ENCODE peak calls at places on chromosomes 3 and 15, in ten cellular contexts. R, G, P, Q, Z, E, H, J, C and T are unnamed samples.
A peak's percentile ranks its signal among the peaks of the same experiment; 100 is the strongest.

GRCh38 chr15:65355983-65356353 is 21.8 kb downstream of the IGDCC3 start:
- DNase-seq in R (no peak), G (no peak), P (no peak), Q (no peak), Z (no peak), E (no peak), H (no peak), J (no peak), C (no peak), T (no peak)

GRCh38 chr3:141332436-141332835 is 35.9 kb upstream of the ZBTB38 start:
- DNase-seq in R (no peak), G (no peak), P (peak; percentile 45), Q (no peak), Z (no peak), E (no peak), H (no peak), J (no peak), C (no peak), T (no peak)

GRCh38 chr15:25693321-25694237 is 169.5 kb downstream of the ATP10A start:
- DNase-seq in R (no peak), G (no peak), P (peak; percentile 24), Q (no peak), Z (no peak), E (peak; percentile 17), H (peak; percentile 42), J (no peak), C (peak; percentile 65), T (no peak)

GRCh38 chr3:68089572-68089991 is 435.2 kb upstream of the SUCLG2 start:
- DNase-seq in R (no peak), G (peak; percentile 2), P (peak; percentile 9), Q (no peak), Z (no peak), E (no peak), H (no peak), J (no peak), C (no peak), T (no peak)

GRCh38 chr3:55488398-55489055 is 1.4 kb upstream of the WNT5A start:
- DNase-seq in R (no peak), G (peak; percentile 76), P (peak; percentile 89), Q (peak; percentile 57), Z (no peak), E (peak; percentile 55), H (peak; percentile 15), J (peak; percentile 53), C (peak; percentile 89), T (peak; percentile 74)

GRCh38 chr15:75167588-75168076 is 34.0 kb upstream of the C15orf39 start:
- DNase-seq in R (no peak), G (no peak), P (peak; percentile 81), Q (no peak), Z (no peak), E (no peak), H (no peak), J (no peak), C (no peak), T (no peak)

GRCh38 chr3:128969993-128970740 is 23.7 kb downstream of the CFAP92 start:
- DNase-seq in R (peak; percentile 23), G (peak; percentile 40), P (peak; percentile 37), Q (peak; percentile 47), Z (no peak), E (peak; percentile 51), H (peak; percentile 35), J (no peak), C (no peak), T (peak; percentile 47)

GRCh38 chr3:78899846-78900245 is 868.0 kb downstream of the ROBO1 start:
- DNase-seq in R (no peak), G (no peak), P (no peak), Q (no peak), Z (no peak), E (no peak), H (no peak), J (no peak), C (no peak), T (no peak)

GRCh38 chr3:72797773-72798543 is 50.3 kb downstream of the SHQ1 start:
- DNase-seq in R (no peak), G (no peak), P (peak; percentile 41), Q (peak; percentile 64), Z (no peak), E (no peak), H (peak; percentile 46), J (no peak), C (no peak), T (no peak)

GRCh38 chr15:37102315-37103021 is 2.1 kb upstream of the MEIS2 start:
- DNase-seq in R (no peak), G (no peak), P (peak; percentile 33), Q (no peak), Z (no peak), E (peak; percentile 41), H (peak; percentile 40), J (no peak), C (peak; percentile 71), T (no peak)

GRCh38 chr15:75606711-75607684 is 18.5 kb downstream of the SNUPN start:
- DNase-seq in R (no peak), G (no peak), P (peak; percentile 51), Q (no peak), Z (no peak), E (no peak), H (peak; percentile 65), J (no peak), C (no peak), T (no peak)

GRCh38 chr3:183181606-183182005 is 19.1 kb upstream of the LAMP3 start:
- DNase-seq in R (no peak), G (no peak), P (no peak), Q (no peak), Z (no peak), E (no peak), H (no peak), J (no peak), C (no peak), T (no peak)

GRCh38 chr15:85582719-85583089 is 202.3 kb downstream of the AKAP13 start:
- DNase-seq in R (no peak), G (peak; percentile 82), P (peak; percentile 46), Q (peak; percentile 75), Z (no peak), E (peak; percentile 55), H (peak; percentile 46), J (no peak), C (peak; percentile 77), T (no peak)

DNA sequence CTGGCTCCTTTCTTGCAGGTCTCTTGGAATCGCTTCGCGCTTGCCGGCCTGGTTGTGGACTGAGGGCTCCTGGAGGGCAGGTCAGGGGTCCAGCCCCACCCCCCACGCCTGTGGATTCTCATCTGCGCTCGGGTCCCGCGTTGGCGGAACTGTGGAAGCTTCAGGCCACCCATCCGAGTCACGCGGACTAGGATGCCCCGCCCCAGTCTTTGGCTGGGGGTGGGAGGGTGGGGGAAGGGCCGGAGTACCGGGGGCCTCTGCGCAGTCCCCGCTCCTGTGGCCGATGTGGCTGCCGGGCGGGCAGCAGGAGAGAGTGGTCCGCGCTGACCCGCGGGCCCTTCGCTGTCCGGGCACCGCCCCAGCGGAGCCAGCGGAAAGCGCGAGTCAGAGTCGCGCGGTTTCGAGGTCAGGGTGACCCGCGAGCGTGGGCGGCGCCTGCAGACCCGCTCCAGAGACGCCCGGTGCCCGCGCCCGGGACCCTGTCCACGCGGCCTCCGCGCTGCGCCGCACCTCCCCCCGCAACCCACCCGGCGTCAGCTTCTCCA is 114.2 kb downstream of the KLF13 start:
- DNase-seq in R (no peak), G (peak; percentile 46), P (peak; percentile 27), Q (peak; percentile 68), Z (no peak), E (peak; percentile 42), H (no peak), J (no peak), C (peak; percentile 82), T (no peak)
- TF ChIP-seq POLR2A in R (peak; percentile 58), G (peak; percentile 34), P (no peak), Q (no peak), Z (no peak), E (peak; percentile 12), H (no peak), J (no peak), C (no peak), T (peak; percentile 24)

GRCh38 chr3:195150194-195151118 is 120.5 kb downstream of the XXYLT1 start:
- DNase-seq in R (no peak), G (peak; percentile 77), P (peak; percentile 81), Q (peak; percentile 81), Z (no peak), E (peak; percentile 72), H (peak; percentile 74), J (peak; percentile 78), C (peak; percentile 93), T (peak; percentile 86)
- TF ChIP-seq POLR2A in R (no peak), G (peak; percentile 52), P (no peak), Q (no peak), Z (peak; percentile 70), E (no peak), H (peak; percentile 73), J (no peak), C (no peak), T (no peak)

GRCh38 chr15:99618941-99619411 is 53.2 kb downstream of the MEF2A start:
- DNase-seq in R (no peak), G (no peak), P (peak; percentile 31), Q (no peak), Z (no peak), E (no peak), H (no peak), J (no peak), C (no peak), T (no peak)

GRCh38 chr15:99620178-99620577 is 54.4 kb downstream of the MEF2A start:
- DNase-seq in R (no peak), G (no peak), P (no peak), Q (no peak), Z (no peak), E (no peak), H (no peak), J (no peak), C (no peak), T (no peak)

GRCh38 chr15:99619712-99620111 is 53.9 kb downstream of the MEF2A start:
- DNase-seq in R (no peak), G (no peak), P (peak; percentile 40), Q (no peak), Z (no peak), E (no peak), H (no peak), J (no peak), C (no peak), T (no peak)

GRCh38 chr15:99616773-99617342 is 51.1 kb downstream of the MEF2A start:
- DNase-seq in R (no peak), G (no peak), P (no peak), Q (no peak), Z (no peak), E (no peak), H (no peak), J (no peak), C (no peak), T (no peak)

DNA sequence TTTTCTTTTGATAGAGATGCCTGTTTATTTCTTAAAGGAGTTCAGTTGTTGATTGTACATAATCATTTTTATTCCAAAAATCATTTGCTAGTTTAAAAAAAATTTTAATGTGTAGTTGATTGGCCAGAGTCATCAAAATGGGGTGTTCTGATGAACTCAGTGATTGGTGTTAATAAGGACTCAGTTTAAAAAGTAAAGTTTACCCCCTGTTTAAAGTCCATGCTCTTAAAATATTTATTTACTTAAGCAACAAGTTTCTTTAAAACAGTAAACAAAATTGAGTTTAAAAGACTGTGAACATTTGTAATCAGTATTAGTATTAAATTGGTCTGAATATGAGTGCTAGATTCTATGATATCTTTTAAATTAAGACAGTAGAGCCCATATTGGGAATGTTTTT is 56.0 kb downstream of the MEF2A start:
- DNase-seq in R (no peak), G (no peak), P (no peak), Q (no peak), Z (no peak), E (no peak), H (no peak), J (no peak), C (no peak), T (no peak)
- TF ChIP-seq POLR2A in R (no peak), G (no peak), P (no peak), Q (no peak), Z (no peak), E (no peak), H (no peak), J (no peak), C (no peak), T (no peak)

GRCh38 chr15:66841953-66842681 is 140.1 kb downstream of the SMAD6 start:
- DNase-seq in R (no peak), G (peak; percentile 89), P (peak; percentile 89), Q (peak; percentile 88), Z (no peak), E (peak; percentile 90), H (peak; percentile 67), J (peak; percentile 79), C (peak; percentile 95), T (peak; percentile 89)
- TF ChIP-seq POLR2A in R (no peak), G (peak; percentile 79), P (peak; percentile 61), Q (no peak), Z (no peak), E (peak; percentile 57), H (no peak), J (peak; percentile 13), C (no peak), T (peak; percentile 9)